ENCODE peak calls at places on chromosomes 4 and X, in five cellular contexts. A is astrocyte of the hippocampus, V is glomerular endothelial cell, X is Calu3, B is HT-29. M is an unnamed sample.

GRCh38 chr4:10118355-10119004 is 1.9 kb upstream of the WDR1 start:
- DNase-seq in A (no peak), V (no peak), X (no peak), B (no peak), M (no peak)

GRCh38 chrX:149513713-149514427 is 8.8 kb upstream of the IDS start:
- DNase-seq in A (peak; percentile 80), V (no peak), X (no peak), B (no peak), M (no peak)

GRCh38 chr4:168562021-168562691 is 65.3 kb downstream of the PALLD start:
- DNase-seq in A (peak; percentile 54), V (no peak), X (no peak), B (no peak), M (no peak)

GRCh38 chr4:141636077-141636770 is at the start of gene IL15:
- DNase-seq in A (peak; percentile 78), V (no peak), X (peak; percentile 77), B (peak; percentile 80), M (peak; percentile 80)

GRCh38 chrX:71118032-71118984 is at the start of gene MED12:
- DNase-seq in A (peak; percentile 90), V (no peak), X (peak; percentile 82), B (peak; percentile 61), M (peak; percentile 80)

GRCh38 chr4:39699676-39700409 is 1.9 kb downstream of the UBE2K start:
- DNase-seq in A (no peak), V (no peak), X (no peak), B (peak; percentile 39), M (peak; percentile 18)

GRCh38 chr4:26815686-26816085 is 45.0 kb upstream of the STIM2 start:
- DNase-seq in A (no peak), V (no peak), X (no peak), B (no peak), M (no peak)

GRCh38 chr4:180675368-180675675 is 1567.9 kb upstream of the TENM3 start:
- DNase-seq in A (no peak), V (no peak), X (no peak), B (no peak), M (peak; percentile 80)

GRCh38 chr4:55118397-55118796 is 7.0 kb downstream of the KDR start:
- DNase-seq in A (no peak), V (no peak), X (no peak), B (no peak), M (no peak)

GRCh38 chrX:24081661-24082154 is 27.0 kb downstream of the EIF2S3 start:
- DNase-seq in A (peak; percentile 59), V (no peak), X (peak; percentile 77), B (peak; percentile 54), M (peak; percentile 67)

GRCh38 chrX:51035746-51036145 is 125.2 kb downstream of the BMP15 start:
- DNase-seq in A (no peak), V (no peak), X (no peak), B (no peak), M (no peak)

GRCh38 chr4:154822775-154823174 is 41.7 kb downstream of the RBM46 start:
- DNase-seq in A (peak; percentile 14), V (no peak), X (no peak), B (no peak), M (no peak)

GRCh38 chr4:86967798-86968197 is 33.0 kb downstream of the AFF1 start:
- DNase-seq in A (no peak), V (no peak), X (no peak), B (no peak), M (no peak)

GRCh38 chr4:25350561-25350960 is 26.5 kb upstream of the ANAPC4 start:
- DNase-seq in A (peak; percentile 32), V (no peak), X (no peak), B (no peak), M (no peak)

GRCh38 chr4:10893417-10893816 is 208.8 kb upstream of the CLNK start:
- DNase-seq in A (no peak), V (no peak), X (peak; percentile 1), B (peak; percentile 35), M (peak; percentile 3)

GRCh38 chr4:146237092-146237491 is 22.8 kb downstream of the REELD1 start:
- DNase-seq in A (no peak), V (no peak), X (no peak), B (no peak), M (no peak)

GRCh38 chrX:154658187-154658586 is 4.8 kb upstream of the CTAG2 start:
- DNase-seq in A (no peak), V (no peak), X (no peak), B (no peak), M (no peak)

GRCh38 chr4:61514991-61515390 is 314.9 kb downstream of the ADGRL3 start:
- DNase-seq in A (no peak), V (no peak), X (no peak), B (no peak), M (no peak)

GRCh38 chr4:57981123-57981522 is 870.9 kb upstream of the IGFBP7 start:
- DNase-seq in A (no peak), V (no peak), X (no peak), B (no peak), M (no peak)

GRCh38 chr4:17723648-17724047 is 57.8 kb downstream of the FAM184B start:
- DNase-seq in A (no peak), V (no peak), X (no peak), B (no peak), M (no peak)

GRCh38 chr4:6548201-6548881 is 26.6 kb upstream of the MAN2B2 start:
- DNase-seq in A (peak; percentile 56), V (no peak), X (peak; percentile 69), B (peak; percentile 66), M (peak; percentile 39)

GRCh38 chrX:40418413-40419195 is 162.2 kb upstream of the ATP6AP2 start:
- DNase-seq in A (peak; percentile 81), V (no peak), X (peak; percentile 5), B (peak; percentile 5), M (no peak)

GRCh38 chr4:109389367-109390118 is 44.1 kb upstream of the SEC24B start:
- DNase-seq in A (no peak), V (no peak), X (no peak), B (no peak), M (peak; percentile 65)

GRCh38 chr4:173227753-173228152 is 59.1 kb downstream of the GALNT7 start:
- DNase-seq in A (no peak), V (no peak), X (no peak), B (no peak), M (no peak)

GRCh38 chr4:37603070-37603468 is 83.1 kb downstream of the RELL1 start:
- DNase-seq in A (peak; percentile 89), V (no peak), X (peak; percentile 82), B (peak; percentile 94), M (peak; percentile 58)

GRCh38 chr4:19776021-19776459 is 475.7 kb upstream of the SLIT2 start:
- DNase-seq in A (peak; percentile 96), V (peak; percentile 83), X (peak; percentile 47), B (no peak), M (no peak)

GRCh38 chr4:162323919-162324318 is 160.1 kb upstream of the FSTL5 start:
- DNase-seq in A (peak; percentile 18), V (no peak), X (no peak), B (no peak), M (no peak)

GRCh38 chr4:101201421-101201820 is 145.9 kb downstream of the PPP3CA start:
- DNase-seq in A (no peak), V (no peak), X (no peak), B (no peak), M (no peak)

GRCh38 chrX:19193584-19193983 is 71.3 kb upstream of the ADGRG2 start:
- DNase-seq in A (no peak), V (no peak), X (no peak), B (no peak), M (no peak)

GRCh38 chrX:42129541-42129940 is 206.2 kb upstream of the CASK start:
- DNase-seq in A (no peak), V (no peak), X (no peak), B (no peak), M (no peak)

GRCh38 chr4:86544313-86544966 is 49.7 kb upstream of the PTPN13 start:
- DNase-seq in A (no peak), V (no peak), X (no peak), B (no peak), M (no peak)

GRCh38 chr4:161650812-161651211 is 513.0 kb downstream of the FSTL5 start:
- DNase-seq in A (no peak), V (no peak), X (no peak), B (no peak), M (no peak)

GRCh38 chr4:82561745-82562552 is at the start of gene TMEM150C:
- DNase-seq in A (peak; percentile 43), V (no peak), X (peak; percentile 25), B (no peak), M (no peak)

GRCh38 chr4:112933790-112934189 is 115.7 kb upstream of the ANK2 start:
- DNase-seq in A (no peak), V (no peak), X (no peak), B (no peak), M (no peak)

GRCh38 chrX:13085533-13085932 is 41.1 kb upstream of the FAM9C start:
- DNase-seq in A (no peak), V (no peak), X (no peak), B (no peak), M (no peak)

GRCh38 chr4:106583567-106583966 is 215.0 kb upstream of the GIMD1 start:
- DNase-seq in A (peak; percentile 49), V (peak; percentile 82), X (no peak), B (peak; percentile 54), M (no peak)

GRCh38 chr4:45453258-45453841 is 670.5 kb downstream of the GABRG1 start:
- DNase-seq in A (peak; percentile 42), V (no peak), X (peak; percentile 7), B (peak; percentile 47), M (peak; percentile 17)

GRCh38 chrX:145002776-145003175 is 244.5 kb upstream of the SPANXN1 start:
- DNase-seq in A (peak; percentile 0), V (no peak), X (no peak), B (no peak), M (no peak)

M was measured in RPMI8226.